ENCODE peak calls at places on chromosomes 3 and 15, in seven cellular contexts. W is SK-N-SH, D is GM12891, T is H1, F is HepG2, S is K562, K is GM12878. Q is an unnamed sample.
A peak's percentile ranks its signal among the peaks of the same experiment; 100 is the strongest.

GRCh38 chr3:184078851-184079250 is 18.0 kb upstream of the HTR3E start:
- DNase-seq in W (no peak), D (no peak), T (no peak), F (no peak), S (no peak), K (no peak), Q (no peak)

GRCh38 chr15:90101130-90101968 is 919 bp downstream of the IDH2 start:
- DNase-seq in W (peak; percentile 75), D (no peak), T (no peak), F (no peak), S (no peak), K (no peak), Q (no peak)

GRCh38 chr3:101677436-101678286 is 729 bp upstream of the ZBTB11 start:
- DNase-seq in W (peak; percentile 8), D (no peak), T (peak; percentile 61), F (no peak), S (no peak), K (no peak), Q (no peak)

GRCh38 chr3:60142009-60142408 is 1092.2 kb upstream of the CFAP20DC start:
- DNase-seq in W (peak; percentile 8), D (no peak), T (no peak), F (no peak), S (no peak), K (no peak), Q (no peak)

GRCh38 chr3:117435481-117435880 is 725.9 kb downstream of the TUSC7 start:
- DNase-seq in W (no peak), D (no peak), T (no peak), F (no peak), S (no peak), K (no peak), Q (no peak)

GRCh38 chr3:185552358-185552877 is at the start of gene LIPH:
- DNase-seq in W (no peak), D (no peak), T (no peak), F (no peak), S (peak; percentile 46), K (peak; percentile 61), Q (no peak)

GRCh38 chr3:148149556-148149955 is 548.1 kb upstream of the AGTR1 start:
- DNase-seq in W (no peak), D (no peak), T (no peak), F (no peak), S (no peak), K (no peak), Q (no peak)

GRCh38 chr3:124051636-124052035 is 59.7 kb upstream of the ROPN1 start:
- DNase-seq in W (no peak), D (no peak), T (no peak), F (no peak), S (no peak), K (no peak), Q (no peak)

GRCh38 chr3:57951106-57951882 is 56.9 kb upstream of the FLNB start:
- DNase-seq in W (peak; percentile 44), D (no peak), T (no peak), F (peak; percentile 62), S (peak; percentile 32), K (no peak), Q (no peak)

GRCh38 chr3:16090013-16090412 is 84.5 kb upstream of the GALNT15 start:
- DNase-seq in W (no peak), D (no peak), T (no peak), F (peak; percentile 12), S (no peak), K (no peak), Q (no peak)

GRCh38 chr3:105823149-105823866 is 45.5 kb downstream of the CBLB start:
- DNase-seq in W (no peak), D (no peak), T (no peak), F (peak; percentile 39), S (no peak), K (no peak), Q (no peak)

GRCh38 chr3:140603766-140604165 is 74.1 kb upstream of the TRIM42 start:
- DNase-seq in W (no peak), D (no peak), T (no peak), F (no peak), S (no peak), K (no peak), Q (no peak)

GRCh38 chr3:27715863-27716262 is 6.3 kb downstream of the EOMES start:
- DNase-seq in W (no peak), D (no peak), T (no peak), F (no peak), S (no peak), K (no peak), Q (no peak)

GRCh38 chr15:71333839-71334238 is 218.6 kb downstream of the THSD4 start:
- DNase-seq in W (no peak), D (no peak), T (no peak), F (no peak), S (no peak), K (no peak), Q (no peak)

GRCh38 chr3:57949779-57950618 is 58.2 kb upstream of the FLNB start:
- DNase-seq in W (no peak), D (no peak), T (no peak), F (peak; percentile 38), S (no peak), K (no peak), Q (no peak)

GRCh38 chr3:53046171-53047170 is 598 bp upstream of the SFMBT1 start:
- DNase-seq in W (peak; percentile 87), D (peak; percentile 46), T (peak; percentile 86), F (no peak), S (no peak), K (no peak), Q (peak; percentile 50)

GRCh38 chr15:69634860-69635259 is 182.2 kb downstream of the RPLP1 start:
- DNase-seq in W (no peak), D (no peak), T (no peak), F (no peak), S (no peak), K (no peak), Q (no peak)

GRCh38 chr15:57897870-57898269 is 167.6 kb downstream of the ALDH1A2 start:
- DNase-seq in W (no peak), D (no peak), T (no peak), F (no peak), S (no peak), K (no peak), Q (no peak)

GRCh38 chr3:100984257-100984772 is 8.9 kb downstream of the ABI3BP start:
- DNase-seq in W (no peak), D (no peak), T (no peak), F (no peak), S (no peak), K (no peak), Q (no peak)

GRCh38 chr15:68001811-68002210 is 52.3 kb upstream of the PIAS1 start:
- DNase-seq in W (no peak), D (no peak), T (no peak), F (no peak), S (no peak), K (no peak), Q (no peak)

GRCh38 chr15:81950841-81951414 is 94.9 kb downstream of the MEX3B start:
- DNase-seq in W (peak; percentile 9), D (no peak), T (no peak), F (no peak), S (peak; percentile 24), K (no peak), Q (no peak)

GRCh38 chr15:25713736-25714537 is 149.2 kb downstream of the ATP10A start:
- DNase-seq in W (no peak), D (no peak), T (no peak), F (no peak), S (no peak), K (no peak), Q (no peak)

GRCh38 chr3:182723596-182723995 is 69.7 kb upstream of the ATP11B start:
- DNase-seq in W (no peak), D (no peak), T (no peak), F (no peak), S (no peak), K (no peak), Q (no peak)

GRCh38 chr15:57327985-57328471 is 48.3 kb upstream of the CGNL1 start:
- DNase-seq in W (no peak), D (no peak), T (no peak), F (no peak), S (no peak), K (no peak), Q (no peak)

GRCh38 chr3:173465112-173465511 is 67.6 kb downstream of the NLGN1 start:
- DNase-seq in W (no peak), D (no peak), T (no peak), F (no peak), S (no peak), K (no peak), Q (no peak)

GRCh38 chr15:98003528-98003927 is 43.0 kb downstream of the ARRDC4 start:
- DNase-seq in W (no peak), D (no peak), T (no peak), F (no peak), S (no peak), K (no peak), Q (no peak)
- TF ChIP-seq TAF1 in W (no peak), D (no peak), T (no peak), F (no peak), S (no peak), K (no peak), Q (no peak)

GRCh38 chr3:37183976-37184375 is 9.6 kb upstream of the LRRFIP2 start:
- DNase-seq in W (no peak), D (no peak), T (peak; percentile 1), F (no peak), S (no peak), K (no peak), Q (no peak)

GRCh38 chr3:37179144-37179967 is 5.0 kb upstream of the LRRFIP2 start:
- DNase-seq in W (no peak), D (no peak), T (no peak), F (peak; percentile 18), S (no peak), K (no peak), Q (no peak)

GRCh38 chr3:37181766-37182165 is 7.4 kb upstream of the LRRFIP2 start:
- DNase-seq in W (no peak), D (no peak), T (peak; percentile 24), F (no peak), S (no peak), K (no peak), Q (no peak)

GRCh38 chr3:37182816-37183215 is 8.4 kb upstream of the LRRFIP2 start:
- DNase-seq in W (no peak), D (no peak), T (no peak), F (no peak), S (no peak), K (no peak), Q (no peak)

GRCh38 chr3:37183375-37183831 is 9.0 kb upstream of the LRRFIP2 start:
- DNase-seq in W (no peak), D (no peak), T (peak; percentile 19), F (no peak), S (no peak), K (no peak), Q (no peak)
- TF ChIP-seq POLR2AphosphoS5 in W (peak; percentile 72), D (no peak), T (no peak), F (no peak), S (no peak), K (no peak), Q (no peak)

DNA sequence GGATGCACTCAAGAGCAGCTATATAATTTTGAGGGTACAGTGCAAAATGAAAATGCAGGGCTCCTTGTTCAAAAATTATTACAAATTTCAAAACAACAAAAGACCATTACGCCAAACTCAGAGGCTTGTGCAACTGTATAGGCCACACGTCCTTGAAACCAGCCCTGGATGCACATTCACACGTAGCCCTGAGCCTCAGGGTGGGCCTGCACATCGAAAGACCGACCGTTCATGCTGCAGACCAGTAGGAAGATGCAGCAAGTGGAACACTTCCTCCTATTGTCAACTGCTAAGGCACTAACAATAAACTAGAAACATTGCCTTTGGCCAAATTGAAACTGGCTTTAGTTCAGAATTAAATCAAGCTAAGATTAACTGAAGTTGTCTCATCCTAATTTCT is 174.7 kb downstream of the SHOX2 start:
- DNase-seq in W (no peak), D (no peak), T (no peak), F (no peak), S (no peak), K (no peak), Q (no peak)
- TF ChIP-seq TAF1 in W (no peak), D (no peak), T (no peak), F (no peak), S (no peak), K (no peak), Q (no peak)

GRCh38 chr3:128482857-128483656 is 9.9 kb downstream of the GATA2 start:
- DNase-seq in W (peak; percentile 63), D (no peak), T (no peak), F (no peak), S (peak; percentile 53), K (no peak), Q (no peak)
- TF ChIP-seq POLR2AphosphoS5 in W (no peak), D (no peak), T (no peak), F (no peak), S (peak; percentile 66), K (no peak), Q (no peak)